ENCODE peak calls at places on chromosomes 4 and X, in seven cellular contexts. S is heart left ventricle, U is choroid plexus epithelial cell, G is OCI-LY7, N is upper lobe of left lung, C is IMR-90, K is Peyer's patch. F is an unnamed sample.
A peak's percentile ranks its signal among the peaks of the same experiment; 100 is the strongest.

GRCh38 chr4:41012308-41012707 is 202.0 kb downstream of the APBB2 start:
- DNase-seq in S (no peak), U (peak; percentile 75), K (no peak), G (no peak), C (peak; percentile 51), N (no peak), F (peak; percentile 43)

GRCh38 chrX:125210146-125210545 is 109.5 kb upstream of the TEX13C start:
- DNase-seq in N (no peak), K (no peak), C (no peak), U (no peak), G (no peak), S (no peak), F (no peak)

GRCh38 chr4:170089274-170089742 is 448 bp downstream of the AADAT start:
- DNase-seq in S (no peak), N (no peak), C (peak; percentile 39), K (no peak), U (peak; percentile 52), G (no peak), F (peak; percentile 52)

GRCh38 chr4:3311095-3311372 is 18.2 kb downstream of the RGS12 start:
- DNase-seq in K (no peak), U (no peak), C (no peak), S (no peak), G (no peak), N (no peak), F (no peak)

GRCh38 chr4:163587867-163588266 is 93.4 kb downstream of the TMA16 start:
- DNase-seq in G (peak; percentile 87), U (peak; percentile 1), S (no peak), C (no peak), N (no peak), K (no peak), F (no peak)

GRCh38 chrX:17860179-17860780 is 818 bp downstream of the RAI2 start:
- DNase-seq in C (no peak), G (no peak), U (peak; percentile 2), N (no peak), S (no peak), K (no peak), F (no peak)

GRCh38 chr4:107279729-107280128 is 243.6 kb upstream of the DKK2 start:
- DNase-seq in K (no peak), C (peak; percentile 39), N (no peak), S (no peak), U (peak; percentile 61), G (no peak), F (peak; percentile 71)

GRCh38 chrX:6292599-6292998 is 63.9 kb upstream of the NLGN4X start:
- DNase-seq in N (no peak), G (no peak), K (no peak), S (no peak), U (no peak), C (no peak), F (no peak)

GRCh38 chrX:153723351-153724251 is 586 bp downstream of the BCAP31 start:
- DNase-seq in N (peak; percentile 47), S (no peak), K (peak; percentile 61), U (peak; percentile 55), G (peak; percentile 72), C (peak; percentile 37), F (peak; percentile 46)

GRCh38 chr4:5930456-5930855 is 37.6 kb upstream of the CRMP1 start:
- DNase-seq in G (no peak), U (no peak), K (no peak), N (no peak), C (no peak), S (no peak), F (no peak)

GRCh38 chrX:28920141-28920540 is 332.9 kb downstream of the IL1RAPL1 start:
- DNase-seq in C (no peak), G (no peak), U (no peak), S (no peak), K (no peak), N (no peak), F (no peak)

GRCh38 chrX:120213438-120214265 is 37.0 kb upstream of the ZBTB33 start:
- DNase-seq in C (peak; percentile 59), N (peak; percentile 40), K (peak; percentile 44), U (peak; percentile 75), S (peak; percentile 42), G (peak; percentile 50), F (peak; percentile 66)

GRCh38 chr4:38195486-38195885 is 235.3 kb downstream of the PTTG2 start:
- DNase-seq in S (no peak), K (no peak), N (no peak), G (no peak), U (no peak), C (no peak), F (no peak)

GRCh38 chr4:152471251-152471792 is 64.6 kb downstream of the FBXW7 start:
- DNase-seq in C (no peak), N (no peak), U (no peak), K (no peak), G (no peak), S (no peak), F (no peak)

GRCh38 chrX:7158468-7158990 is 10.6 kb upstream of the PUDP start:
- DNase-seq in K (no peak), G (no peak), S (no peak), U (peak; percentile 46), C (no peak), N (no peak), F (no peak)

GRCh38 chr4:151806511-151806927 is 45.7 kb upstream of the GATB start:
- DNase-seq in G (no peak), S (peak; percentile 47), K (no peak), C (peak; percentile 89), U (peak; percentile 81), N (no peak), F (peak; percentile 79)

GRCh38 chr4:182140547-182140946 is 102.7 kb upstream of the TENM3 start:
- DNase-seq in K (no peak), N (no peak), U (no peak), G (no peak), S (no peak), C (no peak), F (no peak)

GRCh38 chrX:18574591-18574990 is 97.3 kb downstream of the RS1 start:
- DNase-seq in U (peak; percentile 78), S (peak; percentile 47), N (no peak), K (no peak), G (no peak), C (peak; percentile 81), F (peak; percentile 75)

GRCh38 chr4:83207497-83208105 is 77.0 kb downstream of the COQ2 start:
- DNase-seq in K (no peak), S (no peak), U (peak; percentile 81), N (no peak), G (no peak), C (peak; percentile 67), F (peak; percentile 47)

GRCh38 chr4:81470456-81471327 is 1.0 kb downstream of the RASGEF1B start:
- DNase-seq in K (peak; percentile 71), S (peak; percentile 46), N (peak; percentile 84), U (peak; percentile 23), C (no peak), G (peak; percentile 48), F (peak; percentile 61)

GRCh38 chrX:21658152-21658737 is at the start of gene KLHL34:
- DNase-seq in G (no peak), U (no peak), S (peak; percentile 36), K (no peak), C (no peak), N (no peak), F (no peak)
- H3K4me3 ChIP-seq in G (no peak within 1 kb of the TSS), U (no peak within 1 kb of the TSS), S (peak within 1 kb of the TSS; percentile 27), K (peak within 1 kb of the TSS; percentile 58), C (no peak within 1 kb of the TSS), N (peak within 1 kb of the TSS; percentile 25), F (no peak within 1 kb of the TSS)

GRCh38 chr4:137531121-137531520 is 1.2 kb downstream of the PCDH18 start:
- DNase-seq in N (no peak), U (peak; percentile 77), C (peak; percentile 65), S (no peak), G (no peak), K (no peak), F (peak; percentile 80)
- TF ChIP-seq CTCF in N (no peak), U (peak; percentile 75), C (peak; percentile 48), S (peak; percentile 47), G (peak; percentile 21), K (no peak), F (peak; percentile 58)

GRCh38 chr4:186016796-186017195 is 52.2 kb upstream of the TLR3 start:
- DNase-seq in U (no peak), S (no peak), G (no peak), C (no peak), K (no peak), N (no peak), F (no peak)

GRCh38 chr4:186012071-186012470 is 56.9 kb upstream of the TLR3 start:
- DNase-seq in K (no peak), N (no peak), S (no peak), C (no peak), G (no peak), U (no peak), F (no peak)

GRCh38 chr4:186010821-186011220 is 58.1 kb upstream of the TLR3 start:
- DNase-seq in C (no peak), K (no peak), U (no peak), G (no peak), N (no peak), S (no peak), F (no peak)

GRCh38 chr4:186015212-186015817 is 53.6 kb upstream of the TLR3 start:
- DNase-seq in S (peak; percentile 61), K (no peak), C (no peak), G (no peak), N (no peak), U (no peak), F (no peak)

GRCh38 chr4:186013404-186014186 is 55.4 kb upstream of the TLR3 start:
- DNase-seq in C (no peak), N (no peak), K (no peak), G (no peak), U (no peak), S (no peak), F (no peak)
- H3K4me3 ChIP-seq in C (no peak overlapping the region), N (no peak overlapping the region), K (no peak overlapping the region), G (no peak overlapping the region), U (no peak overlapping the region), S (no peak overlapping the region), F (no peak overlapping the region)

GRCh38 chrX:12115377-12115776 is 22.9 kb upstream of the FRMPD4 start:
- DNase-seq in G (no peak), C (no peak), N (no peak), U (no peak), K (no peak), S (no peak), F (no peak)
- TF ChIP-seq CTCF in G (no peak), C (no peak), N (no peak), U (peak; percentile 19), K (no peak), S (no peak), F (no peak)

DNA sequence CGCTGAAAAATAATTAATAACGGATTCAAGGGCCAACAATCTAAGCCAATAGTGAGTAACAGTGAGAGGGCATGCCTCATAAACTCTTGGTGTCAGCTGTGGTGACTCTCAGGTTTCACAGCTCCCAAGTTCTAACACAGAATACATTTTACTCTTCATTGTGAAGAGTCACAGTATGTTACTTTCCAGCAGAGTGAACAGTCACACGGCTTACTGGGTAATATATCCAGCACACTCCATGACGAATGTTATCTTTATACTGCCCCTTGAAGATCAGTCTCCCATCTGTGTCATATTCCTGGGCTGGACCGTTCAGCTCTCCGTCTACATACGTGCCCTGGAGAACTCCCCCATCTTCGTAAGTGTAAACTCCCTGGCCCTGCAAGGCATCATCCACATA is 23.1 kb downstream of the SETD7 start:
- DNase-seq in G (no peak), U (no peak), C (peak; percentile 25), N (no peak), S (no peak), K (no peak), F (no peak)
- H3K4me3 ChIP-seq in G (no peak overlapping the region), U (no peak overlapping the region), C (no peak overlapping the region), N (no peak overlapping the region), S (no peak overlapping the region), K (no peak overlapping the region), F (no peak overlapping the region)

GRCh38 chrX:43121637-43122036 is 343.7 kb upstream of the PPP1R2C start:
- DNase-seq in N (no peak), U (peak; percentile 1), C (no peak), G (peak; percentile 27), S (no peak), K (no peak), F (peak; percentile 1)
- TF ChIP-seq CTCF in N (no peak), U (no peak), C (peak; percentile 2), G (peak; percentile 29), S (no peak), K (no peak), F (no peak)

F was measured in cardiac fibroblast.